ENCODE peak calls at places on chromosomes 16 and 17, in four cellular contexts. G, Q, V and Z are unnamed samples.

GRCh38 chr17:73342057-73342522 is 30.3 kb upstream of the CDC42EP4 start:
- DNase-seq in G (peak), Q (peak), V (no peak), Z (no peak)

GRCh38 chr16:85162478-85163277 is 50.4 kb upstream of the CIBAR2 start:
- DNase-seq in G (peak), Q (no peak), V (no peak), Z (no peak)

GRCh38 chr16:87831421-87832136 is 37.7 kb downstream of the SLC7A5 start:
- DNase-seq in V (no peak), Q (no peak), G (no peak), Z (no peak)

GRCh38 chr16:85901110-85901509 is 2.1 kb downstream of the IRF8 start:
- DNase-seq in Q (no peak), G (no peak), V (no peak), Z (no peak)

GRCh38 chr17:6070895-6071511 is 824 bp downstream of the WSCD1 start:
- DNase-seq in Q (no peak), V (no peak), G (peak), Z (no peak)

GRCh38 chr17:50063516-50064252 is 7.8 kb downstream of the ITGA3 start:
- DNase-seq in G (no peak), V (no peak), Q (no peak), Z (no peak)

GRCh38 chr17:37742762-37743611 is 1.9 kb downstream of the HNF1B start:
- DNase-seq in V (no peak), Q (no peak), G (peak), Z (peak)

GRCh38 chr16:16917201-16917600 is 538.3 kb downstream of the NPIPA7 start:
- DNase-seq in G (no peak), Q (no peak), V (no peak), Z (no peak)

GRCh38 chr16:62869837-62870236 is 833.6 kb upstream of the CDH8 start:
- DNase-seq in V (no peak), G (no peak), Q (peak), Z (no peak)

GRCh38 chr17:57486978-57487377 is 230.7 kb downstream of the MSI2 start:
- DNase-seq in V (no peak), Q (no peak), G (no peak), Z (no peak)

GRCh38 chr17:17971431-17972125 is 622 bp downstream of the TOM1L2 start:
- DNase-seq in V (no peak), G (peak), Q (no peak), Z (no peak)

GRCh38 chr17:73720187-73720834 is 76.1 kb upstream of the SDK2 start:
- DNase-seq in Q (no peak), G (no peak), V (no peak), Z (peak)

GRCh38 chr16:5412721-5413120 is 315.1 kb upstream of the EEF2KMT start:
- DNase-seq in G (peak), V (no peak), Q (no peak), Z (no peak)

GRCh38 chr17:63754046-63754445 is 12.4 kb upstream of the STRADA start:
- DNase-seq in Q (no peak), V (no peak), G (no peak), Z (no peak)

GRCh38 chr17:63752707-63753106 is 11.1 kb upstream of the STRADA start:
- DNase-seq in V (no peak), G (no peak), Q (no peak), Z (no peak)

GRCh38 chr17:63751806-63752205 is 10.2 kb upstream of the STRADA start:
- DNase-seq in V (no peak), Q (no peak), G (no peak), Z (no peak)

GRCh38 chr17:63758428-63758827 is 15.0 kb downstream of the CCDC47 start:
- DNase-seq in V (no peak), Q (no peak), G (no peak), Z (no peak)

GRCh38 chr17:63753215-63753614 is 11.6 kb upstream of the STRADA start:
- DNase-seq in V (no peak), Q (no peak), G (no peak), Z (no peak)
- TF ChIP-seq NFIC in V (no peak), Q (no peak), G (no peak), Z (no peak)

DNA sequence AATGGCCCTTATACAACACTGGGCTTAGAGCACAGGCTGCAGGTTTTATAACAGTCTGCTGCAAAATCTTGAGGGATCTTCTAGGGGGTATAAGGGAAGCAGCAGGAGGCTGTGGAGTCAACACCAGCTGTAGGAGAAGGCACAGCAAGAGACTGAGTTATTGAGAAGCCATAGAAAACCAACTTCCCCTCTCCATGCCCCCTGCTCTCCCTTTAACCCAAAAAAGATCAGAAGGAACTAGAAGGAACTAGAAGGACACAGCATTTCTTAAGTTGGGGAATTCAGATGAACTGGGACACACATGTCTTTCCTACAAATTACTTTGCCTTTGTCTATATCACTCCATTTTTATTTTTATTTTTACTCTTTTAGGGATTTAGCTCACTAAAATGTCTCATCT is 6.2 kb upstream of the CCL18 start:
- DNase-seq in V (no peak), Q (no peak), G (no peak), Z (no peak)
- TF ChIP-seq NFIC in V (no peak), Q (no peak), G (no peak), Z (no peak)

DNA sequence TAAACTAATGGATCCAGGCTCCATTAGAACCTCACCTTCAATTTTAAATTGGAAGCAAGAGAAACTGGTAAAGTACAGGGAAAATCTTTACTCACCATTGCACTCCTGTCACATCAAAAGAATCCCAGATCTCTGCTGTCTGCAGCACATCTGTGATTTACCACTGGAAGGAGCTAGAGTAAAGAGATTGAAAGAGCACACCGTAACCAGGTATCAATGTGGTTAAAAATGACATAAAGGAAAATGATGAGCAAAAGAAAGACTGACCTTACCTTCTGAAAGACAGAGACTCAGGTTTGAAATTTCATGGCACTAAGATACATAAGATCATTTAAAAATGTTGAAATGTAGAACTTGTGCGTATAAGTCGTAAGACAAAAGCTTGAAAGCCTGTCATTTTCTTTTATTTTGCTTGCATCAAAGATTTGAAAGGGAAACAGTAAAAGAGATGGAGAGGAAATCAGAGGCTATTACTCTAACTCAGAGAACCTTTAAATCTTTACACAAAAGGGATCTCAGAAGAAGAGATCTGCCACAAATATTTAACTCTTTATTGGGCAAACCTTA is 678.2 kb upstream of the GOT2 start:
- DNase-seq in G (no peak), Q (no peak), V (no peak), Z (no peak)
- TF ChIP-seq NFIC in G (no peak), Q (no peak), V (no peak), Z (no peak)

DNA sequence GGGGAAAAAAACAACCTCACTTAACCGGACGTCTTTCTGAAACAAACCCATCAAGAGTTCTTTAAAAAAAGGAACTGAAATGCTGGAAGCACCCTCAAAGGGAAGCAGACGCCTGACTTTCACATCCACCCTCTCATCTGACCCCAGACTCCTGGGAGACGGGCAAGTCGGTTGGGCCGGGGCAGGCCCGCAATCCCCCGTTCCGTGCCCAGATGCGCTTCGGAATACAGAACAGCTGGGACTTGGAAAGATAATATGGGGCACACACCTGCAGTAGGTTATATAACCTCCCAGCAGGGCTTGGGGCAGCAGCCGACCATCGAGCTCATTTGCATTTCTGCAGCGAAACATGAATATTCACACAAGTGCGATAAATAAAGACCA is 3.7 kb downstream of the ARHGAP27 start:
- DNase-seq in V (no peak), Q (no peak), G (no peak), Z (no peak)
- TF ChIP-seq NFIC in V (no peak), Q (peak), G (no peak), Z (no peak)

GRCh38 chr17:77373298-77374169 is 232.8 kb downstream of the SEC14L1 start:
- DNase-seq in G (peak), V (no peak), Q (no peak), Z (no peak)
- TF ChIP-seq NFIC in G (no peak), V (no peak), Q (no peak), Z (no peak)

GRCh38 chr17:550776-551175 is 163.9 kb downstream of the VPS53 start:
- DNase-seq in V (no peak), Q (no peak), G (no peak), Z (no peak)
- TF ChIP-seq NFIC in V (no peak), Q (no peak), G (no peak), Z (no peak)